ENCODE peak calls at places on chromosomes 4 and X, in five cellular contexts. B is GM12878, Z is SK-N-SH, F is K562, N is HepG2. H is an unnamed sample.

GRCh38 chr4:183413562-183414200 is 30.8 kb upstream of the CDKN2AIP start:
- DNase-seq in Z (no peak), F (no peak), B (no peak), N (no peak), H (no peak)

GRCh38 chrX:70398899-70399298 is 24.2 kb upstream of the GDPD2 start:
- DNase-seq in N (peak), B (no peak), Z (no peak), F (no peak), H (no peak)

GRCh38 chr4:144190009-144190408 is 49.5 kb upstream of the GYPA start:
- DNase-seq in B (no peak), Z (no peak), F (no peak), N (no peak), H (no peak)

GRCh38 chr4:140131663-140132229 is 22.2 kb downstream of the MAML3 start:
- DNase-seq in Z (no peak), F (no peak), N (no peak), B (no peak), H (no peak)

GRCh38 chr4:97923096-97923495 is 220.2 kb downstream of the STPG2 start:
- DNase-seq in B (no peak), F (no peak), N (no peak), Z (no peak), H (no peak)

GRCh38 chr4:143768007-143768591 is 67.6 kb upstream of the FREM3 start:
- DNase-seq in F (no peak), Z (no peak), N (no peak), B (no peak), H (no peak)

GRCh38 chr4:143721317-143721716 is 20.8 kb upstream of the FREM3 start:
- DNase-seq in F (no peak), B (no peak), Z (no peak), N (no peak), H (no peak)

GRCh38 chrX:100745806-100746537 is 14.1 kb upstream of the SYTL4 start:
- DNase-seq in F (no peak), N (no peak), Z (no peak), B (no peak), H (no peak)

GRCh38 chr4:99947190-99947578 is 766 bp upstream of the DNAJB14 start:
- DNase-seq in Z (no peak), B (no peak), N (no peak), F (no peak), H (no peak)

GRCh38 chr4:110904435-110905050 is 281.7 kb upstream of the PITX2 start:
- DNase-seq in B (no peak), Z (no peak), F (no peak), N (no peak), H (peak)

GRCh38 chrX:79366556-79366887 is 612 bp downstream of the ITM2A start:
- DNase-seq in F (no peak), N (no peak), Z (peak), B (no peak), H (no peak)

GRCh38 chr4:78722320-78722719 is 53.8 kb upstream of the BMP2K start:
- DNase-seq in F (no peak), Z (no peak), N (no peak), B (no peak), H (no peak)

GRCh38 chrX:154732421-154733071 is 18.3 kb downstream of the GAB3 start:
- DNase-seq in Z (no peak), B (no peak), F (no peak), N (no peak), H (no peak)

GRCh38 chr4:26273308-26273980 is 47.4 kb upstream of the RBPJ start:
- DNase-seq in N (no peak), B (no peak), Z (no peak), F (no peak), H (no peak)

GRCh38 chrX:19660604-19661003 is 145.3 kb upstream of the MAP3K15 start:
- DNase-seq in B (no peak), Z (no peak), N (no peak), F (no peak), H (no peak)

GRCh38 chr4:87633239-87633638 is 16.8 kb upstream of the DMP1 start:
- DNase-seq in F (no peak), Z (peak), N (no peak), B (no peak), H (no peak)

GRCh38 chrX:116232833-116233232 is 62.3 kb downstream of the AGTR2 start:
- DNase-seq in B (no peak), Z (no peak), N (no peak), F (no peak), H (no peak)

GRCh38 chrX:39012561-39013209 is 211.4 kb downstream of the MID1IP1 start:
- DNase-seq in F (no peak), N (no peak), Z (peak), B (no peak), H (no peak)

GRCh38 chr4:141871086-141871485 is 234.7 kb downstream of the IL15 start:
- DNase-seq in N (no peak), Z (no peak), F (no peak), B (no peak), H (no peak)
- TF ChIP-seq FOXM1 in N (no peak), Z (no peak), F (no peak), B (no peak), H (no peak)

DNA sequence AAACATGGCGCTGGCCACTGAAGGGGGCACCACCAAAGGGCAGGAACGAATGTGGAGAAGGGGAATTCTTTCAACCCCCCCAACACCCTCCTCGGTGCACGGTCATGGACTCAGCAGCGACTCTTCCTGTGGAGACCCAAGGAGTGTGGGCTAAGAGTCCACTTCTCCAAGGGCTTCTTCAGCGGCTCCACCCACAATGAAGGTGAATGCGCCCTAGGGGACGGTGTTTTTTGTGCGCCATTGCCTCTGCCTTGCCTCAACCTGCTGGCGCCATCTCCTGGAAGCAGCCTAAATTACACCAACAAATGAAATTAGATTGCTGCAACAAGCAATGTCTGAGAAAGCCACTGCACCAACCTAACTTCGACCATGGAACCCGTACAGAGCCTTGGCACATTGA is 169.2 kb upstream of the MAGEB18 start:
- DNase-seq in N (peak), B (no peak), F (peak), Z (peak), H (peak)
- TF ChIP-seq FOXM1 in N (no peak), B (no peak), F (no peak), Z (no peak), H (no peak)

GRCh38 chr4:75724066-75724866 is at the start of gene USO1:
- DNase-seq in B (peak), N (peak), F (peak), Z (peak), H (peak)

GRCh38 chr4:75724867-75725724 is 719 bp downstream of the USO1 start:
- DNase-seq in B (peak), F (peak), Z (peak), N (peak), H (peak)

GRCh38 chr4:75722417-75722816 is 2.0 kb upstream of the USO1 start:
- DNase-seq in N (no peak), Z (no peak), B (no peak), F (no peak), H (no peak)

GRCh38 chr4:75723802-75724065 is 643 bp upstream of the USO1 start:
- DNase-seq in Z (no peak), F (no peak), N (no peak), B (no peak), H (no peak)

GRCh38 chr4:75723117-75723801 is 1.1 kb upstream of the USO1 start:
- DNase-seq in N (peak), F (no peak), B (no peak), Z (peak), H (no peak)
- TF ChIP-seq FOXM1 in N (no peak), F (no peak), B (no peak), Z (no peak), H (no peak)

DNA sequence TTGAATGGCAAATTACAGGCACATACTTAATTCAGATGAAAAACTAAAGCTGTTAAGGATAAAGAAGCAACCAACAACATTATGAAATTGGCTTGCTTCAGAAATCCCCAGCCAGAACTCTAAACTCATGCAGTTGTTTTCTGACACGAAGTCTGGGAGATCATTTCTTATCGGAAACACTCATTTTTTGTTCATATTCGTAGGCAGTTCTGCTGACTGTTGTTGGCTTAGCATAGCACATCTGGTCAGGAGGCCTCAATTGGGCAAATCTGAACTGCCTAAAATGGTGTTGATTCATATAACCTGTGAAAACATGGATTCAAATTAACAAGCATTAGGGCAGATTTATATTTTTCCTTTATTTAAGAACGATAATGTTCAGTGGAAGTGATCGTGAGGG is 33.0 kb upstream of the ARHGAP6 start:
- DNase-seq in N (no peak), F (no peak), B (no peak), Z (no peak), H (no peak)
- TF ChIP-seq FOXM1 in N (no peak), F (no peak), B (no peak), Z (no peak), H (no peak)

GRCh38 chr4:89253306-89253705 is 54.3 kb downstream of the GPRIN3 start:
- DNase-seq in F (no peak), N (no peak), Z (no peak), B (no peak), H (no peak)
- TF ChIP-seq FOXM1 in F (no peak), N (no peak), Z (no peak), B (no peak), H (no peak)

GRCh38 chr4:150828159-150828558 is 186.9 kb downstream of the LRBA start:
- DNase-seq in F (no peak), N (no peak), B (peak), Z (no peak), H (no peak)
- TF ChIP-seq FOXM1 in F (no peak), N (no peak), B (no peak), Z (no peak), H (no peak)

GRCh38 chr4:3572363-3572762 is 40.1 kb upstream of the LRPAP1 start:
- DNase-seq in Z (no peak), F (no peak), N (no peak), B (no peak), H (no peak)
- TF ChIP-seq FOXM1 in Z (no peak), F (no peak), N (no peak), B (no peak), H (no peak)

GRCh38 chrX:153333271-153333670 is 682 bp upstream of the ZNF275 start:
- DNase-seq in N (no peak), B (no peak), F (no peak), Z (no peak), H (no peak)

GRCh38 chrX:153336128-153336894 is 2.4 kb downstream of the ZNF275 start:
- DNase-seq in F (no peak), B (no peak), N (no peak), Z (no peak), H (no peak)

GRCh38 chrX:153334654-153335295 is 822 bp downstream of the ZNF275 start:
- DNase-seq in B (no peak), F (peak), Z (no peak), N (no peak), H (no peak)

GRCh38 chrX:153336988-153337387 is 3.0 kb downstream of the ZNF275 start:
- DNase-seq in F (no peak), B (no peak), N (no peak), Z (no peak), H (no peak)

DNA sequence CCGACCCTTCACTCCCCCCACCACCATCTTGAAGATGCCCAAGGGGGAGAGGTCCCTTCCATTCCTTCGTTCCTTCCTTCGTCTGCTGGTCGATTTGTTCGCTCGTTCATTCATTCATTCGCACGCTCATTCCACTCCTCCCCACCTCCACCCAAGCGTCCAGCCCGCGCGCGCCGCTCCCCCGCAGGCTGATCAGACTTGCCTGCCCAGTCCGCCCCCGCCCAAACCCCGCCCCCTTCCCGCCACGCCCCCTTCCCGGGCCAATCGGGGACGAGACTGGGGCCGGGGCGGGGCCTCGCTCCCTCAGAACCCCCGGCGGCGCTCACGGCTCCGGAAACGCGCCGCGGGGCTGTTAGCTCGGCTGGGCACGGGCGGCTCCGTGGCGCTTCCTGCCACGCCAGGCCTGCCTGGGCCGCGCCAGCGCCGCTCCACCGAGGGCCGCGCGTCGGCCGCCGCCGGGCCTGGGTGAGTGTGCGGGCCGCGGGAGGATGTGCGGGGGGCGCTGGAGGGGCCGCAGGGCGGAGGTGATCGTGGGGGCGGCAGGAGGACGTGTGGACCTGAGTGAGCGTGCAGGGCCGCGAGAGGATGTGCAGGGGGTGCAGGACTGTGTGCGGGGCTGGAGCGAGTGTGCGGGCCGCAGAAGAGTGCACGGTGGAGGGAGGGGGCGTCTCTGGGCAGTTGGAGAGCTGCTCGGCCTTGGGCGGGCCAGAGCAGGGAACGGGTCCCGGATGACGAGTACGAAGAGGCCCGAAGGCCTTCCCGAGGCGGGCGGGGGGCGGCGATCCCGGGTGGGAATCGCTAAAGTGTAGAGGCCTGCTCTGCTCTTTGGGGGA is at the start of gene ZNF275:
- DNase-seq in Z (peak), F (peak), B (no peak), N (peak), H (peak)
- TF ChIP-seq FOXM1 in Z (no peak), F (no peak), B (no peak), N (no peak), H (no peak)

DNA sequence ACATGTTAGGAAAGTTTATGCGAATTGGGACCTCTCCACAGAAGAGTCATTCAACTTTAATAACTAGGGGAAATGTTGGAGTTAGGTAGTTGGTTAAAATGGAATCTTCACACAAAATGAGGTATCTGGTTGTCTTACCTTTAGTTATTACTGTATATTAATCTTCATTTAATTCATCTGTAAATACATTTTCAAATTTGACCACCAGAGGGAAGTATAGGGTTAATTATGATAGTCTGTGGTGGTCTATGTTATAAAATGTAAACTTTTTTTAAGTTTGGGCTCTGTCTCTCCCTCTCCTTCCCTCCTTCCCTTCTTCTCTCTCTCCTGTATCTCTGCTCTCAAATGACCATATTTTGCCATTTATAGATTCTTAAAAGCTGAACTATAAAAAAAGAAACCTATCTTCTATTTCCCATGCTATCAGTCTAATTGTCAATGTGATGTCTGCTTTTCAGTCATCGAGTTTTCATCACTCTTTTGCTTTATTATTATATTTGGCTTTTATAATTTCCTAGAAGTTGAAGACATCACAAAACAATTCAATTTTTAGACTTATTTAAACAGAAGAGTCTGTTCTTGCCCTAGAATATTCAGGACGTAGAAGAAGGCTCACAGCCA is 49.8 kb downstream of the TMEM144 start:
- DNase-seq in Z (no peak), F (no peak), N (peak), B (no peak), H (no peak)
- TF ChIP-seq FOXM1 in Z (no peak), F (no peak), N (no peak), B (no peak), H (no peak)